ENCODE peak calls at places on chromosomes 3 and 15, in ten cellular contexts. R is HEK293T; T is lower lobe of right lung; M is stimulated activated naive CD8-positive, alpha-beta T cell treated with anti-CD3 and anti-CD28 coated beads, Interleukin-15, amount 100 ng/mL, for 72 hours; C is ovary; X is GM20000; W is body of pancreas; H is COR-L47; J is stimulated activated CD8-positive, alpha-beta memory T cell treated with anti-CD3 and anti-CD28 coated beads, Interleukin-4, amount 100 ng/mL, for 4 hours; A is effector memory CD4-positive, alpha-beta T cell. K is an unnamed sample.

GRCh38 chr15:73125219-73125618 is 73.0 kb downstream of the NEO1 start:
- DNase-seq in A (no peak), W (no peak), M (no peak), J (no peak), C (no peak), X (no peak), T (no peak), H (no peak), R (no peak), K (no peak)

GRCh38 chr15:39629376-39629775 is 48.5 kb downstream of the THBS1 start:
- DNase-seq in X (peak; percentile 19), M (peak; percentile 72), J (no peak), H (no peak), A (peak; percentile 74), W (no peak), C (no peak), R (no peak), T (no peak), K (no peak)

GRCh38 chr3:63351159-63352007 is 73.3 kb downstream of the SYNPR start:
- DNase-seq in C (no peak), M (no peak), R (peak; percentile 43), T (no peak), A (no peak), X (peak; percentile 33), J (no peak), W (no peak), H (no peak), K (peak; percentile 16)

GRCh38 chr3:135637033-135637432 is 328.5 kb upstream of the PPP2R3A start:
- DNase-seq in C (no peak), M (no peak), W (no peak), R (no peak), T (no peak), J (no peak), H (no peak), X (no peak), A (no peak), K (no peak)

GRCh38 chr3:50373865-50374188 is 14.5 kb upstream of the TMEM115 start:
- DNase-seq in T (no peak), W (no peak), R (no peak), M (no peak), X (no peak), C (no peak), A (no peak), J (no peak), H (no peak), K (no peak)

GRCh38 chr15:57198654-57199241 is 177.6 kb upstream of the CGNL1 start:
- DNase-seq in W (no peak), R (no peak), H (peak; percentile 65), M (no peak), X (no peak), A (no peak), T (no peak), J (no peak), C (no peak), K (no peak)

GRCh38 chr3:127018306-127018828 is 35.5 kb downstream of the PLXNA1 start:
- DNase-seq in R (no peak), J (no peak), C (no peak), M (no peak), X (no peak), H (no peak), T (no peak), W (no peak), A (no peak), K (no peak)

GRCh38 chr3:134232146-134232545 is 18.5 kb downstream of the RYK start:
- DNase-seq in M (no peak), X (no peak), C (no peak), T (no peak), A (no peak), W (no peak), J (no peak), H (no peak), R (no peak), K (peak; percentile 40)

GRCh38 chr15:60184579-60184978 is 180.5 kb downstream of the FOXB1 start:
- DNase-seq in A (no peak), M (no peak), C (no peak), W (no peak), X (no peak), H (no peak), T (no peak), R (no peak), J (no peak), K (no peak)

GRCh38 chr3:197376020-197376419 is 77.6 kb upstream of the DLG1 start:
- DNase-seq in T (no peak), A (no peak), W (no peak), X (no peak), J (no peak), C (no peak), H (no peak), M (no peak), R (no peak), K (no peak)

GRCh38 chr15:41656188-41656587 is 4.0 kb upstream of the MGA start:
- DNase-seq in C (no peak), W (no peak), A (no peak), J (no peak), X (no peak), H (no peak), R (no peak), T (no peak), M (no peak), K (no peak)

GRCh38 chr15:97672586-97672985 is 287.9 kb upstream of the ARRDC4 start:
- DNase-seq in X (no peak), R (no peak), H (no peak), A (no peak), T (no peak), J (no peak), W (no peak), M (no peak), C (no peak), K (no peak)

GRCh38 chr15:99651023-99651807 is 82.0 kb downstream of the LYSMD4 start:
- DNase-seq in M (no peak), J (no peak), T (no peak), H (no peak), W (no peak), C (no peak), R (no peak), A (no peak), X (no peak), K (no peak)

GRCh38 chr3:140651287-140651686 is 26.6 kb upstream of the TRIM42 start:
- DNase-seq in M (no peak), X (no peak), A (no peak), R (no peak), W (no peak), C (no peak), H (no peak), J (no peak), T (no peak), K (no peak)

GRCh38 chr15:79065361-79065743 is 25.2 kb downstream of the RASGRF1 start:
- DNase-seq in X (no peak), C (no peak), A (no peak), R (no peak), W (no peak), H (no peak), M (no peak), T (no peak), J (no peak), K (no peak)

GRCh38 chr15:60774829-60775228 is 295.9 kb upstream of the ICE2 start:
- DNase-seq in W (no peak), T (no peak), J (no peak), A (no peak), H (no peak), M (no peak), R (no peak), C (no peak), X (no peak), K (no peak)

GRCh38 chr15:44188810-44189209 is 6.3 kb downstream of the FRMD5 start:
- DNase-seq in W (no peak), H (peak; percentile 50), C (no peak), M (no peak), J (no peak), R (no peak), A (no peak), X (no peak), T (no peak), K (no peak)

GRCh38 chr3:187920871-187921270 is 175.6 kb upstream of the BCL6 start:
- DNase-seq in X (no peak), A (no peak), H (no peak), J (no peak), M (no peak), W (no peak), R (no peak), T (no peak), C (peak; percentile 41), K (no peak)

GRCh38 chr3:45758871-45759270 is 37.5 kb downstream of the SLC6A20 start:
- DNase-seq in T (no peak), C (no peak), H (no peak), M (no peak), X (no peak), J (no peak), W (no peak), A (no peak), R (no peak), K (no peak)

GRCh38 chr15:75203017-75203907 is 1.6 kb downstream of the C15orf39 start:
- DNase-seq in H (no peak), M (no peak), R (no peak), W (no peak), X (no peak), J (no peak), C (no peak), A (no peak), T (no peak), K (no peak)

GRCh38 chr3:66099541-66100065 is 60.9 kb upstream of the MAGI1 start:
- DNase-seq in A (no peak), C (no peak), H (no peak), J (no peak), W (no peak), R (no peak), X (no peak), M (no peak), T (no peak), K (no peak)

GRCh38 chr3:106113747-106114146 is 244.9 kb upstream of the CBLB start:
- DNase-seq in H (no peak), W (no peak), A (no peak), C (no peak), X (no peak), R (no peak), T (no peak), M (no peak), J (no peak), K (no peak)

GRCh38 chr3:104291878-104292277 is 1074.8 kb upstream of the ALCAM start:
- DNase-seq in W (no peak), M (no peak), J (no peak), R (no peak), A (no peak), H (no peak), T (no peak), C (no peak), X (no peak), K (no peak)

GRCh38 chr3:61358364-61358763 is 107.1 kb upstream of the FHIT start:
- DNase-seq in C (peak; percentile 66), A (no peak), J (no peak), H (no peak), M (no peak), W (peak; percentile 45), T (peak; percentile 70), X (peak; percentile 56), R (no peak), K (peak; percentile 28)

GRCh38 chr15:71010439-71010838 is 104.8 kb upstream of the THSD4 start:
- DNase-seq in J (no peak), C (no peak), H (no peak), A (no peak), X (no peak), R (no peak), T (no peak), M (no peak), W (no peak), K (no peak)

GRCh38 chr3:129663045-129663446 is 56.6 kb upstream of the PLXND1 start:
- DNase-seq in H (no peak), A (no peak), C (no peak), M (no peak), J (no peak), X (no peak), T (no peak), R (no peak), W (peak; percentile 25), K (no peak)

K was measured in WERI-Rb-1.